ENCODE peak calls at places on chromosome X, in seven cellular contexts. One of them, this sample, is unnamed.

GRCh38 chrX:54042609-54043010 is 1.7 kb downstream of the PHF8 start:
- DNase-seq in astrocyte: peak; percentile 48
- DNase-seq in activated CD8-positive, alpha-beta T cell treated with anti-CD3 and anti-CD28 coated beads for 36 hours: peak; percentile 70
- DNase-seq in cardiac muscle cell: peak; percentile 68
- DNase-seq in heart left ventricle: no peak
- DNase-seq in GM20000: peak; percentile 41
- DNase-seq in adrenal gland: peak; percentile 74
- DNase-seq in this sample: peak; percentile 58

GRCh38 chrX:154409222-154409871 is at the start of gene DNASE1L1:
- DNase-seq in astrocyte: peak; percentile 82
- DNase-seq in activated CD8-positive, alpha-beta T cell treated with anti-CD3 and anti-CD28 coated beads for 36 hours: no peak
- DNase-seq in cardiac muscle cell: peak; percentile 92
- DNase-seq in heart left ventricle: peak; percentile 90
- DNase-seq in GM20000: peak; percentile 78
- DNase-seq in adrenal gland: peak; percentile 93
- DNase-seq in this sample: peak; percentile 78

GRCh38 chrX:37684918-37685317 is 673 bp upstream of the XK start:
- DNase-seq in astrocyte: no peak
- DNase-seq in activated CD8-positive, alpha-beta T cell treated with anti-CD3 and anti-CD28 coated beads for 36 hours: no peak
- DNase-seq in cardiac muscle cell: no peak
- DNase-seq in heart left ventricle: no peak
- DNase-seq in GM20000: no peak
- DNase-seq in adrenal gland: no peak
- DNase-seq in this sample: no peak

GRCh38 chrX:47210661-47211425 is 7.6 kb upstream of the CDK16 start:
- DNase-seq in astrocyte: no peak
- DNase-seq in activated CD8-positive, alpha-beta T cell treated with anti-CD3 and anti-CD28 coated beads for 36 hours: no peak
- DNase-seq in cardiac muscle cell: no peak
- DNase-seq in heart left ventricle: no peak
- DNase-seq in GM20000: no peak
- DNase-seq in adrenal gland: no peak
- DNase-seq in this sample: no peak

GRCh38 chrX:154655346-154655745 is 2.0 kb upstream of the CTAG2 start:
- DNase-seq in astrocyte: no peak
- DNase-seq in activated CD8-positive, alpha-beta T cell treated with anti-CD3 and anti-CD28 coated beads for 36 hours: no peak
- DNase-seq in cardiac muscle cell: no peak
- DNase-seq in heart left ventricle: no peak
- DNase-seq in GM20000: no peak
- DNase-seq in adrenal gland: no peak
- DNase-seq in this sample: no peak

GRCh38 chrX:154486396-154487207 is at the start of gene UBL4A:
- DNase-seq in astrocyte: peak; percentile 36
- DNase-seq in activated CD8-positive, alpha-beta T cell treated with anti-CD3 and anti-CD28 coated beads for 36 hours: peak; percentile 70
- DNase-seq in cardiac muscle cell: peak; percentile 75
- DNase-seq in heart left ventricle: peak; percentile 80
- DNase-seq in GM20000: peak; percentile 85
- DNase-seq in adrenal gland: peak; percentile 71
- DNase-seq in this sample: peak; percentile 15

GRCh38 chrX:81291996-81292395 is 90.1 kb downstream of the SH3BGRL start:
- DNase-seq in astrocyte: no peak
- DNase-seq in activated CD8-positive, alpha-beta T cell treated with anti-CD3 and anti-CD28 coated beads for 36 hours: no peak
- DNase-seq in cardiac muscle cell: no peak
- DNase-seq in heart left ventricle: no peak
- DNase-seq in GM20000: no peak
- DNase-seq in adrenal gland: no peak
- DNase-seq in this sample: no peak

GRCh38 chrX:45903781-45904201 is 641.4 kb downstream of the ZNF674 start:
- DNase-seq in astrocyte: no peak
- DNase-seq in activated CD8-positive, alpha-beta T cell treated with anti-CD3 and anti-CD28 coated beads for 36 hours: no peak
- DNase-seq in cardiac muscle cell: no peak
- DNase-seq in heart left ventricle: no peak
- DNase-seq in GM20000: no peak
- DNase-seq in adrenal gland: no peak
- DNase-seq in this sample: no peak

GRCh38 chrX:149462849-149463248 is 42.3 kb downstream of the IDS start:
- DNase-seq in astrocyte: peak; percentile 13
- DNase-seq in activated CD8-positive, alpha-beta T cell treated with anti-CD3 and anti-CD28 coated beads for 36 hours: no peak
- DNase-seq in cardiac muscle cell: peak; percentile 49
- DNase-seq in heart left ventricle: no peak
- DNase-seq in GM20000: no peak
- DNase-seq in adrenal gland: no peak
- DNase-seq in this sample: peak; percentile 83

GRCh38 chrX:94743478-94743877 is 1069.5 kb downstream of the FAM133A start:
- DNase-seq in astrocyte: no peak
- DNase-seq in activated CD8-positive, alpha-beta T cell treated with anti-CD3 and anti-CD28 coated beads for 36 hours: peak; percentile 1
- DNase-seq in cardiac muscle cell: no peak
- DNase-seq in heart left ventricle: no peak
- DNase-seq in GM20000: no peak
- DNase-seq in adrenal gland: no peak
- DNase-seq in this sample: no peak

GRCh38 chrX:44898411-44899221 is 25.6 kb downstream of the KDM6A start:
- DNase-seq in astrocyte: peak; percentile 46
- DNase-seq in activated CD8-positive, alpha-beta T cell treated with anti-CD3 and anti-CD28 coated beads for 36 hours: peak; percentile 44
- DNase-seq in cardiac muscle cell: peak; percentile 40
- DNase-seq in heart left ventricle: no peak
- DNase-seq in GM20000: no peak
- DNase-seq in adrenal gland: no peak
- DNase-seq in this sample: peak; percentile 26

GRCh38 chrX:2766921-2767320 is 15.1 kb downstream of the XG start:
- DNase-seq in astrocyte: no peak
- DNase-seq in activated CD8-positive, alpha-beta T cell treated with anti-CD3 and anti-CD28 coated beads for 36 hours: no peak
- DNase-seq in cardiac muscle cell: peak; percentile 16
- DNase-seq in heart left ventricle: no peak
- DNase-seq in GM20000: no peak
- DNase-seq in adrenal gland: no peak
- DNase-seq in this sample: no peak

GRCh38 chrX:23012636-23013035 is 12.9 kb downstream of the DDX53 start:
- DNase-seq in astrocyte: no peak
- DNase-seq in activated CD8-positive, alpha-beta T cell treated with anti-CD3 and anti-CD28 coated beads for 36 hours: no peak
- DNase-seq in cardiac muscle cell: no peak
- DNase-seq in heart left ventricle: no peak
- DNase-seq in GM20000: no peak
- DNase-seq in adrenal gland: no peak
- DNase-seq in this sample: no peak

GRCh38 chrX:11089802-11090201 is 21.3 kb upstream of the HCCS start:
- DNase-seq in astrocyte: no peak
- DNase-seq in activated CD8-positive, alpha-beta T cell treated with anti-CD3 and anti-CD28 coated beads for 36 hours: no peak
- DNase-seq in cardiac muscle cell: no peak
- DNase-seq in heart left ventricle: no peak
- DNase-seq in GM20000: no peak
- DNase-seq in adrenal gland: no peak
- DNase-seq in this sample: no peak

GRCh38 chrX:53481816-53482485 is 47.8 kb upstream of the HSD17B10 start:
- DNase-seq in astrocyte: peak; percentile 36
- DNase-seq in activated CD8-positive, alpha-beta T cell treated with anti-CD3 and anti-CD28 coated beads for 36 hours: peak; percentile 62
- DNase-seq in cardiac muscle cell: peak; percentile 69
- DNase-seq in heart left ventricle: no peak
- DNase-seq in GM20000: peak; percentile 21
- DNase-seq in adrenal gland: peak; percentile 79
- DNase-seq in this sample: peak; percentile 77

GRCh38 chrX:134622813-134623185 is 35.5 kb downstream of the PLAC1 start:
- DNase-seq in astrocyte: peak; percentile 57
- DNase-seq in activated CD8-positive, alpha-beta T cell treated with anti-CD3 and anti-CD28 coated beads for 36 hours: no peak
- DNase-seq in cardiac muscle cell: peak; percentile 58
- DNase-seq in heart left ventricle: no peak
- DNase-seq in GM20000: no peak
- DNase-seq in adrenal gland: no peak
- DNase-seq in this sample: no peak

GRCh38 chrX:17654116-17654515 is 83.2 kb upstream of the SCML1 start:
- DNase-seq in astrocyte: no peak
- DNase-seq in activated CD8-positive, alpha-beta T cell treated with anti-CD3 and anti-CD28 coated beads for 36 hours: peak; percentile 78
- DNase-seq in cardiac muscle cell: no peak
- DNase-seq in heart left ventricle: no peak
- DNase-seq in GM20000: no peak
- DNase-seq in adrenal gland: no peak
- DNase-seq in this sample: no peak

GRCh38 chrX:101383679-101384078 is 2.3 kb downstream of the BTK start:
- DNase-seq in astrocyte: no peak
- DNase-seq in activated CD8-positive, alpha-beta T cell treated with anti-CD3 and anti-CD28 coated beads for 36 hours: no peak
- DNase-seq in cardiac muscle cell: no peak
- DNase-seq in heart left ventricle: no peak
- DNase-seq in GM20000: peak; percentile 39
- DNase-seq in adrenal gland: no peak
- DNase-seq in this sample: no peak

GRCh38 chrX:115260330-115260729 is 26.4 kb upstream of the LRCH2 start:
- DNase-seq in astrocyte: peak; percentile 36
- DNase-seq in activated CD8-positive, alpha-beta T cell treated with anti-CD3 and anti-CD28 coated beads for 36 hours: no peak
- DNase-seq in cardiac muscle cell: peak; percentile 5
- DNase-seq in heart left ventricle: no peak
- DNase-seq in GM20000: no peak
- DNase-seq in adrenal gland: no peak
- DNase-seq in this sample: peak; percentile 16

GRCh38 chrX:153670748-153671588 is 2.6 kb downstream of the PNCK start:
- DNase-seq in astrocyte: no peak
- DNase-seq in activated CD8-positive, alpha-beta T cell treated with anti-CD3 and anti-CD28 coated beads for 36 hours: no peak
- DNase-seq in cardiac muscle cell: no peak
- DNase-seq in heart left ventricle: no peak
- DNase-seq in GM20000: no peak
- DNase-seq in adrenal gland: no peak
- DNase-seq in this sample: no peak

GRCh38 chrX:45172890-45173289 is 27.8 kb downstream of the DIPK2B start:
- DNase-seq in astrocyte: peak; percentile 42
- DNase-seq in activated CD8-positive, alpha-beta T cell treated with anti-CD3 and anti-CD28 coated beads for 36 hours: no peak
- DNase-seq in cardiac muscle cell: peak; percentile 43
- DNase-seq in heart left ventricle: no peak
- DNase-seq in GM20000: no peak
- DNase-seq in adrenal gland: no peak
- DNase-seq in this sample: peak; percentile 23

GRCh38 chrX:41781500-41781899 is 57.5 kb downstream of the GPR82 start:
- DNase-seq in astrocyte: peak; percentile 36
- DNase-seq in activated CD8-positive, alpha-beta T cell treated with anti-CD3 and anti-CD28 coated beads for 36 hours: peak; percentile 17
- DNase-seq in cardiac muscle cell: peak; percentile 49
- DNase-seq in heart left ventricle: no peak
- DNase-seq in GM20000: peak; percentile 17
- DNase-seq in adrenal gland: no peak
- DNase-seq in this sample: peak; percentile 61

GRCh38 chrX:39175418-39176057 is 374.3 kb downstream of the MID1IP1 start:
- DNase-seq in astrocyte: no peak
- DNase-seq in activated CD8-positive, alpha-beta T cell treated with anti-CD3 and anti-CD28 coated beads for 36 hours: no peak
- DNase-seq in cardiac muscle cell: no peak
- DNase-seq in heart left ventricle: no peak
- DNase-seq in GM20000: no peak
- DNase-seq in adrenal gland: no peak
- DNase-seq in this sample: no peak

DNA sequence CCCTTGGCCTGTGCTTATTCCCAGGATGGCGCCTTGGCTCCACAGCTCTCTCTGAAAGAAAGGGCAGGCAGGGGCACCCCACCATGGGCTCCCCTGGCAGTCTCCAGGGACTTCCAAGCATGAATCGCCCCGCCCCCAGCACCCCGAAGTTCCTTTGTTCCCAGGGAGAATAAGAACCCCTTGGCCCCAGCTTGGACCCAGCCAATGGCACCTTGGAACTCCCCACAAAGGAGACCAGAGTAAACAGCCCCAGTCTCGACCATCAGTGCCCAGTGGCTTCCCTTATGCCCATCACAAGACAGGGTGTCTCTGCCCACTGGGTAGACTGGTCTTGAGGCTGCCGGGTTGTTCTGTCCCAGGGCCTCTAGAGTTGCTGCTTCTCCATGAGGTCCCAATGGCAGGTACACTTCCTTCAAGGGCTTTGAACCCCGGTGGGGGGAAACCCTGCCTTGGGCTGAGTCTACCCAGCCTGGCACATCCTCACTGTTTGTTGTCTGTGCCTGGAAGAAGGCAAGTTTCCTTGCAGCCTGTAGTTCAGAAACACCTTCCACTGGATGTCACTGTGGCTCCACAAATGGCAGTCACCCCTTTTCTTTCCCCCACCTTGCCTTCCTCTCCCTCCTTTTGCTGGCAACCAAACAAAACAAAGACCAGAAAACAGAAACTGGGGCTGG is 30.8 kb downstream of the NBDY start:
- DNase-seq in astrocyte: no peak
- DNase-seq in activated CD8-positive, alpha-beta T cell treated with anti-CD3 and anti-CD28 coated beads for 36 hours: no peak
- DNase-seq in cardiac muscle cell: no peak
- DNase-seq in heart left ventricle: no peak
- DNase-seq in GM20000: no peak
- DNase-seq in adrenal gland: no peak
- DNase-seq in this sample: no peak
- TF ChIP-seq CTCF in astrocyte: no peak
- TF ChIP-seq CTCF in activated CD8-positive, alpha-beta T cell treated with anti-CD3 and anti-CD28 coated beads for 36 hours: no peak
- TF ChIP-seq CTCF in cardiac muscle cell: no peak
- TF ChIP-seq CTCF in heart left ventricle: no peak
- TF ChIP-seq CTCF in GM20000: no peak
- TF ChIP-seq CTCF in adrenal gland: no peak
- TF ChIP-seq CTCF in this sample: no peak

GRCh38 chrX:102696303-102696702 is 15.9 kb upstream of the GPRASP2 start:
- DNase-seq in astrocyte: no peak
- DNase-seq in activated CD8-positive, alpha-beta T cell treated with anti-CD3 and anti-CD28 coated beads for 36 hours: no peak
- DNase-seq in cardiac muscle cell: no peak
- DNase-seq in heart left ventricle: no peak
- DNase-seq in GM20000: no peak
- DNase-seq in adrenal gland: no peak
- DNase-seq in this sample: no peak
- TF ChIP-seq CTCF in astrocyte: no peak
- TF ChIP-seq CTCF in activated CD8-positive, alpha-beta T cell treated with anti-CD3 and anti-CD28 coated beads for 36 hours: no peak
- TF ChIP-seq CTCF in cardiac muscle cell: no peak
- TF ChIP-seq CTCF in heart left ventricle: no peak
- TF ChIP-seq CTCF in GM20000: no peak
- TF ChIP-seq CTCF in adrenal gland: no peak
- TF ChIP-seq CTCF in this sample: no peak

GRCh38 chrX:110665636-110666035 is 130.0 kb downstream of the CHRDL1 start:
- DNase-seq in astrocyte: no peak
- DNase-seq in activated CD8-positive, alpha-beta T cell treated with anti-CD3 and anti-CD28 coated beads for 36 hours: peak; percentile 9
- DNase-seq in cardiac muscle cell: peak; percentile 15
- DNase-seq in heart left ventricle: no peak
- DNase-seq in GM20000: no peak
- DNase-seq in adrenal gland: no peak
- DNase-seq in this sample: peak; percentile 44
- TF ChIP-seq CTCF in astrocyte: peak; percentile 48
- TF ChIP-seq CTCF in activated CD8-positive, alpha-beta T cell treated with anti-CD3 and anti-CD28 coated beads for 36 hours: no peak
- TF ChIP-seq CTCF in cardiac muscle cell: peak; percentile 50
- TF ChIP-seq CTCF in heart left ventricle: no peak
- TF ChIP-seq CTCF in GM20000: peak; percentile 29
- TF ChIP-seq CTCF in adrenal gland: no peak
- TF ChIP-seq CTCF in this sample: peak; percentile 79

DNA sequence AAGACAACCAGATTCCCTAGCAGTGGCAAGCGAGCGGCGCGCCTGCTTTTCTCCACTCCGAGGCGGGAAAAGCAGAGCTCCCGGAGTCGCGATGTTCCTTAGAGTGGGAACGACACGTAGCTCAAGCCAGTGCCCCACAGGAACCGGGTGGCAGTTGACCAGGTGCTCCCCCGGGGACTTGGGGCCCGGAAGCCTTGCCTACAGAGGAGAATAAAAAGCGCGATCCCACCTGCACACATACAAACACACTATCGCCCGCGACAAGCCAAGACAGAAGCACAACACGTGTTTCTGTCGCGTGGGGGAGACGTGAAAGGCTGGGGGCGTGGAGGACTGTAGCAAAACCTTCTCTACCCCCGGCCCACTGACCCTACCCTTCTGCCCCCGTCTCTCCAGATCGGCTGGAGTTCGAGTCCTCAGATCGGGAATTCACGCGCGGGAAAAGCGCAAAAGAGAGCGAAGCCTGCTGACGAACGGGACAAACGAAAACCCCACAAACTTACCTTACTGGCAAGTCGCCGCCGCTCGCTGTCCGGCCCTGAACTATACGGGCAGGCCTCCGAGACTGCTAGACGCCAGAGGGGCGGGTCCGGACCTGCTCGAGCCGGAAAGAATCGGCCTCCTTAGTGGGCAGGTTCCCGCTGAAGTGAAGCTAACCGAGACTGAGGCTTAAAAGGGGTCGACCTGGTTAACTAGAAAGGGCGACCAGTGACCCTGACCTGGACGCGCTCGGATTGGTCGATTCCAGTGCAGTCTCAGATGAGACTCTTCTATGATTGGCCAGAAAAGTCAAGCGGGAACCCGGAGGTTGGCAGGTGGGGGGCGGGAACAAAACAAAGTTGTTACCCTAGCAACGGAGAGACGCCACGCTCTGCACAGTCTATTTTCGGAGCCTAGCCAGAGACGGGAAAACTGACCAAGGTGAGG is at the start of the genes DNAAF6 and NUP62CL:
- DNase-seq in astrocyte: peak; percentile 10
- DNase-seq in activated CD8-positive, alpha-beta T cell treated with anti-CD3 and anti-CD28 coated beads for 36 hours: peak; percentile 79
- DNase-seq in cardiac muscle cell: peak; percentile 31
- DNase-seq in heart left ventricle: peak; percentile 55
- DNase-seq in GM20000: peak; percentile 71
- DNase-seq in adrenal gland: peak; percentile 89
- DNase-seq in this sample: peak; percentile 4
- TF ChIP-seq CTCF in astrocyte: no peak
- TF ChIP-seq CTCF in activated CD8-positive, alpha-beta T cell treated with anti-CD3 and anti-CD28 coated beads for 36 hours: no peak
- TF ChIP-seq CTCF in cardiac muscle cell: no peak
- TF ChIP-seq CTCF in heart left ventricle: no peak
- TF ChIP-seq CTCF in GM20000: no peak
- TF ChIP-seq CTCF in adrenal gland: no peak
- TF ChIP-seq CTCF in this sample: no peak